ENCODE peak calls at places on chromosome 11, in six cellular contexts. X is IMR-90, N is H9, F is mesenchymal stem cell, B is neuronal stem cell, Y is H1. H is an unnamed sample.

GRCh38 chr11:32152821-32153220 is 61.9 kb downstream of the RCN1 start:
- DNase-seq in X (no peak), N (no peak), B (no peak), Y (no peak), F (no peak), H (no peak)

GRCh38 chr11:86627776-86628455 is 44.5 kb downstream of the ME3 start:
- DNase-seq in B (no peak), F (no peak), X (no peak), N (no peak), Y (no peak), H (no peak)

GRCh38 chr11:79417069-79417920 is 23.5 kb downstream of the TENM4 start:
- DNase-seq in X (peak), N (no peak), F (peak), Y (no peak), B (no peak), H (peak)

GRCh38 chr11:43243901-43244300 is 67.9 kb upstream of the API5 start:
- DNase-seq in Y (no peak), X (no peak), B (no peak), N (no peak), F (no peak), H (peak)

GRCh38 chr11:93685196-93685595 is 23.7 kb downstream of the CEP295 start:
- DNase-seq in F (no peak), X (no peak), Y (no peak), B (no peak), N (no peak), H (no peak)

GRCh38 chr11:71406681-71407080 is 41.5 kb downstream of the DHCR7 start:
- DNase-seq in Y (no peak), X (no peak), B (no peak), N (no peak), F (no peak), H (no peak)

GRCh38 chr11:21794306-21794705 is 398.6 kb upstream of the ANO5 start:
- DNase-seq in N (no peak), X (no peak), Y (no peak), F (no peak), B (no peak), H (no peak)

GRCh38 chr11:43579171-43579918 is 101.2 kb upstream of the HSD17B12 start:
- DNase-seq in X (peak), F (peak), N (peak), B (no peak), Y (peak), H (peak)

GRCh38 chr11:101487775-101488174 is 96.0 kb downstream of the TRPC6 start:
- DNase-seq in F (peak), Y (no peak), X (peak), B (no peak), N (no peak), H (no peak)

GRCh38 chr11:30377347-30377746 is 54.4 kb downstream of the ARL14EP start:
- DNase-seq in F (no peak), B (no peak), N (no peak), Y (no peak), X (no peak), H (no peak)

GRCh38 chr11:48106166-48106565 is 110.4 kb upstream of the OR4B1 start:
- DNase-seq in B (no peak), Y (no peak), F (no peak), X (no peak), N (no peak), H (no peak)

GRCh38 chr11:66467756-66468155 is 1.1 kb downstream of the PELI3 start:
- DNase-seq in N (peak), B (peak), Y (peak), X (no peak), F (no peak), H (peak)

GRCh38 chr11:86151188-86152005 is 82.5 kb upstream of the PICALM start:
- DNase-seq in X (peak), N (no peak), B (no peak), F (peak), Y (no peak), H (peak)

GRCh38 chr11:119263352-119263940 is 53.5 kb downstream of the MCAM start:
- DNase-seq in Y (no peak), B (no peak), X (peak), F (peak), N (no peak), H (no peak)

GRCh38 chr11:123392813-123393212 is 37.3 kb upstream of the GRAMD1B start:
- DNase-seq in N (no peak), Y (no peak), B (no peak), X (no peak), F (no peak), H (no peak)

GRCh38 chr11:123388640-123389039 is 41.4 kb upstream of the GRAMD1B start:
- DNase-seq in N (no peak), X (no peak), Y (no peak), B (no peak), F (no peak), H (no peak)

GRCh38 chr11:123390146-123390545 is 39.9 kb upstream of the GRAMD1B start:
- DNase-seq in F (no peak), X (no peak), B (no peak), N (no peak), Y (no peak), H (no peak)

GRCh38 chr11:123391646-123392348 is 38.3 kb upstream of the GRAMD1B start:
- DNase-seq in X (no peak), N (no peak), B (no peak), Y (no peak), F (no peak), H (no peak)

DNA sequence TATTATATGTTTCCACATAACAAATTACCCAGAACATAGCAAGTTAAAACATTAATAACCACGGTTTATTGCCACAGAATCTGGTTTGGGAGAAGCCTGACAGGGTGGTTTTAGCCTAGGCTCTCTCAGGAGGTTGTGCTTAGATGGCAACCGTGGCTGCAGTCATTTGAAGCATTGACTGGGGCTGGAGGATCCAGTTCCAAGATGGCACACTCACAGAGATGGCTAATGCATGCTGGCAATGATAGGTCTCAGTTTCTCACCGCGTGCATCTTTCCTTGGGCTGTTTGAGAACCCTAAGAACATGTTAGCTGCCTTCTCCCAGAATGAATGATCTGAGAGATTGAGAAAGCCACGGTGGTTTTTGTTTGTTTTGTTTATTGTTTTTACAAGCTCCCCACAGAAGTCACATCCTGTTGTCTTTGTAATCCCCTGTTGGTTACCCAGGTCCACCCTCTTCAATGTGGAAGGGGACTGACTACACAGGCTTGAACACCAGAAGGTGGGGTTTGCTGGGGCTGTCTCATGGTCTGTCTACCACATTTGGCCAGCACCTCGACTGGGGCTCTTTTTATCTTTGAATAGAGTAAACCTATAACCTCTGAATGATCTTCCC is 36.6 kb upstream of the GRAMD1B start:
- DNase-seq in B (no peak), F (no peak), X (no peak), Y (no peak), N (no peak), H (peak)
- H3K23ac ChIP-seq in B (no peak), F (no peak), X (no peak), Y (no peak), N (no peak), H (no peak)

DNA sequence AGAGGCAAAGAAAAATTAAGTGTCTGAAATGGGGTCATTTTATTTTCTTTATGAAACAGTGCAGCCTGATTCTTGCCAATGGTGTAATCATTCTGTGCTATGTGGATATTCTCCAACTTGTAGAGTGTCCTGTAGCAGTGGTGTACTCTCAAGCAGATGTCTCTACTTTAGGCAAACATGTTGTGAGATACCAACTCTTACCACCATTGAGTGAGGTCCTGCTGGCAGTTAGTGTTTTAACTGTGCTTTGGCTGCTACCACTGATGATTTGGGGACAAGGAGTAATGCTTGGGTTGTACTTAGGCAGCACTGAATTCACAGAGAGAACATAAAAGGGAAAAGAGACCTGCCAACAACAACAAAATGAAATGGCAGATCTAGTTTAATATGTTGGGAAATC is 122.5 kb downstream of the APIP start:
- DNase-seq in Y (no peak), B (no peak), N (no peak), F (no peak), X (no peak), H (no peak)
- H3K23ac ChIP-seq in Y (no peak), B (no peak), N (no peak), F (no peak), X (no peak), H (no peak)

GRCh38 chr11:17238377-17238776 is 30.6 kb upstream of the PIK3C2A start:
- DNase-seq in Y (no peak), X (no peak), B (no peak), F (no peak), N (no peak), H (no peak)

GRCh38 chr11:17240780-17241179 is 33.0 kb upstream of the PIK3C2A start:
- DNase-seq in F (no peak), N (no peak), B (no peak), Y (no peak), X (no peak), H (no peak)

GRCh38 chr11:17244046-17244445 is 32.5 kb upstream of the NUCB2 start:
- DNase-seq in X (no peak), F (no peak), Y (no peak), N (no peak), B (no peak), H (no peak)
- H3K23ac ChIP-seq in X (no peak), F (no peak), Y (no peak), N (no peak), B (no peak), H (no peak)

GRCh38 chr11:17015639-17016125 is 1.5 kb upstream of the PLEKHA7 start:
- DNase-seq in F (peak), Y (no peak), N (no peak), X (peak), B (no peak), H (no peak)
- H3K23ac ChIP-seq in F (no peak), Y (no peak), N (no peak), X (no peak), B (no peak), H (no peak)

GRCh38 chr11:1622076-1622475 is at the start of gene KRTAP5-4:
- DNase-seq in X (no peak), B (no peak), F (no peak), Y (no peak), N (no peak), H (no peak)
- H3K23ac ChIP-seq in X (no peak), B (peak), F (no peak), Y (no peak), N (no peak), H (no peak)

DNA sequence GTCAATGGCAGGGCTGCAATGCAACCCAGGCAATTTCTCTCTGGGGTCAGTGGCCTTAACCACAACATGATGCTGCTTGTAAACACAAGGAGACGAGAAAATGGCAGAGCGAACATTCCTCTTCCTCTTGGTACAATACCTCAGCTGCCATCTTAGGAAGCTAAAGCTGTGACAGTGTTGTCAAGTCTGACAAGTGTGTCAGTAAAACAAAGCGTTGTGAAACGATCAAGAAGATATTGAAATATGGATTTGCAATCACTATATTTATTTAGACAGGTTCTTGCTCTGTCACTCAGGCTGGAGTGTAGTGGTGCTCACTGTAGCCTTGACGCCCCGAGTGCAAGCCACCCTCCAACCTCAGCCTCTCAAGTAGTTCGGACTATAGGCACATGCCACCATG is 14.5 kb upstream of the USP47 start:
- DNase-seq in N (no peak), X (no peak), B (no peak), F (no peak), Y (no peak), H (no peak)
- H3K23ac ChIP-seq in N (no peak), X (no peak), B (no peak), F (no peak), Y (no peak), H (no peak)

H was measured in mesendoderm.